ENCODE peak calls at places on chromosomes 16 and 17, in nine cellular contexts. K is MM.1S, B is hepatocyte, R is GM23338, E is HCT116, Y is GM23248, P is neural progenitor cell, D is SK-N-SH, G is PC-3. L is an unnamed sample.

GRCh38 chr16:89431158-89431584 is 59.2 kb downstream of the ANKRD11 start:
- DNase-seq in K (no peak), B (peak), R (no peak), E (no peak), Y (peak), P (no peak), D (no peak), G (no peak), L (no peak)

GRCh38 chr16:81634380-81635121 is 144.5 kb upstream of the PLCG2 start:
- DNase-seq in K (no peak), B (no peak), R (peak), E (no peak), Y (no peak), P (peak), D (no peak), G (no peak), L (no peak)

GRCh38 chr17:8585911-8586310 is 44.6 kb downstream of the MYH10 start:
- DNase-seq in K (no peak), B (no peak), R (no peak), E (no peak), Y (no peak), P (no peak), D (no peak), G (no peak), L (no peak)

GRCh38 chr17:29619251-29619650 is 3.5 kb downstream of the CORO6 start:
- DNase-seq in K (peak), B (no peak), R (peak), E (no peak), Y (peak), P (peak), D (peak), G (no peak), L (peak)

GRCh38 chr17:74987909-74988711 is 678 bp downstream of the CDR2L start:
- DNase-seq in K (no peak), B (peak), R (peak), E (no peak), Y (peak), P (peak), D (peak), G (peak), L (peak)

GRCh38 chr17:67129283-67129682 is 84.9 kb downstream of the CACNG1 start:
- DNase-seq in K (no peak), B (no peak), R (no peak), E (no peak), Y (no peak), P (no peak), D (no peak), G (peak), L (no peak)

GRCh38 chr17:9270921-9271320 is 249.6 kb downstream of the NTN1 start:
- DNase-seq in K (no peak), B (no peak), R (no peak), E (no peak), Y (no peak), P (no peak), D (no peak), G (no peak), L (no peak)

GRCh38 chr16:21645261-21645721 is 7.1 kb downstream of the IGSF6 start:
- DNase-seq in K (peak), B (no peak), R (no peak), E (no peak), Y (peak), P (no peak), D (no peak), G (no peak), L (peak)

GRCh38 chr16:20203277-20203676 is 124.0 kb downstream of the GP2 start:
- DNase-seq in K (no peak), B (no peak), R (no peak), E (no peak), Y (no peak), P (peak), D (no peak), G (no peak), L (no peak)

GRCh38 chr16:76970087-76970744 is 220.8 kb upstream of the MON1B start:
- DNase-seq in K (no peak), B (peak), R (no peak), E (no peak), Y (no peak), P (no peak), D (no peak), G (peak), L (no peak)

GRCh38 chr17:50772251-50772650 is 4.9 kb upstream of the ANKRD40CL start:
- DNase-seq in K (peak), B (no peak), R (no peak), E (no peak), Y (no peak), P (no peak), D (no peak), G (no peak), L (peak)

GRCh38 chr16:82694239-82694874 is 67.6 kb downstream of the CDH13 start:
- DNase-seq in K (no peak), B (no peak), R (no peak), E (no peak), Y (peak), P (no peak), D (no peak), G (peak), L (no peak)

GRCh38 chr16:79915264-79916160 is 315.0 kb upstream of the MAF start:
- DNase-seq in K (no peak), B (no peak), R (no peak), E (no peak), Y (no peak), P (no peak), D (no peak), G (no peak), L (no peak)

GRCh38 chr16:28098959-28099945 is 35.7 kb upstream of the GSG1L start:
- DNase-seq in K (no peak), B (no peak), R (no peak), E (no peak), Y (no peak), P (no peak), D (no peak), G (no peak), L (no peak)

GRCh38 chr16:17379121-17379571 is 91.6 kb downstream of the XYLT1 start:
- DNase-seq in K (no peak), B (peak), R (no peak), E (no peak), Y (peak), P (no peak), D (peak), G (no peak), L (no peak)

GRCh38 chr16:80948886-80949502 is 57.7 kb downstream of the CMC2 start:
- DNase-seq in K (no peak), B (peak), R (peak), E (peak), Y (peak), P (peak), D (peak), G (peak), L (peak)

GRCh38 chr17:19705771-19706770 is 10.3 kb downstream of the SLC47A2 start:
- DNase-seq in K (no peak), B (no peak), R (no peak), E (no peak), Y (no peak), P (peak), D (no peak), G (no peak), L (no peak)

GRCh38 chr16:77514500-77515225 is 79.8 kb upstream of the ADAMTS18 start:
- DNase-seq in K (no peak), B (no peak), R (no peak), E (no peak), Y (no peak), P (no peak), D (no peak), G (no peak), L (no peak)

GRCh38 chr16:15708096-15708495 is 58.1 kb downstream of the NDE1 start:
- DNase-seq in K (no peak), B (no peak), R (no peak), E (no peak), Y (no peak), P (no peak), D (no peak), G (no peak), L (no peak)

GRCh38 chr16:86529160-86529559 is 18.8 kb downstream of the FOXF1 start:
- DNase-seq in K (no peak), B (no peak), R (no peak), E (no peak), Y (peak), P (no peak), D (no peak), G (no peak), L (no peak)
- TF ChIP-seq EZH2phosphoT487 in K (no peak), B (no peak), R (no peak), E (no peak), Y (no peak), P (no peak), D (no peak), G (no peak), L (no peak)

DNA sequence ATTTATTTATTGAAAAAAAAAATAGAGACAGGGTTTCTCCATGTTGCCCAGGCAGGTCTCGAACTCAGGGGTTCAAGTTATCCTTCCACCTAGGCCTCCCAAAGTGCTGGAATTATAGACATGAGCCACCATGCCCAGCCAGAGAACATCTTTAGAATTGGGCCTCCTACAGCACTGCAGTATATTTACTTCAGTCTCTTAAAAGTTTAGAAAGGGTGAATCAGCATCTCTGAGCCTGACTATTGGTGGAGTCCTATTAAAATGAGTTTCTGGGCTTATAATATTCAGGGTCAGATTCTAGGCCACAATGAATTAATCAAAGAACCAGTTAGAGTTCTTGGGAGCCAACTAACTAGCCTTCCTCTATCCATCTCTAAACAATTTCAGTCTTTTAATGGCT is 22.8 kb downstream of the TADA2A start:
- DNase-seq in K (no peak), B (no peak), R (no peak), E (no peak), Y (peak), P (no peak), D (no peak), G (no peak), L (no peak)
- H3K27ac ChIP-seq in K (no peak), B (no peak), R (peak), E (no peak), Y (peak), P (no peak), D (peak), G (no peak), L (no peak)

GRCh38 chr16:56300901-56301351 is 109.6 kb downstream of the GNAO1 start:
- DNase-seq in K (no peak), B (no peak), R (no peak), E (no peak), Y (peak), P (peak), D (no peak), G (no peak), L (no peak)
- TF ChIP-seq EZH2phosphoT487 in K (no peak), B (no peak), R (no peak), E (no peak), Y (no peak), P (no peak), D (no peak), G (no peak), L (no peak)

GRCh38 chr16:85378145-85379040 is 234.7 kb upstream of the GSE1 start:
- DNase-seq in K (no peak), B (no peak), R (no peak), E (no peak), Y (no peak), P (no peak), D (no peak), G (no peak), L (no peak)
- H3K27ac ChIP-seq in K (no peak), B (peak), R (no peak), E (no peak), Y (no peak), P (no peak), D (no peak), G (no peak), L (no peak)

DNA sequence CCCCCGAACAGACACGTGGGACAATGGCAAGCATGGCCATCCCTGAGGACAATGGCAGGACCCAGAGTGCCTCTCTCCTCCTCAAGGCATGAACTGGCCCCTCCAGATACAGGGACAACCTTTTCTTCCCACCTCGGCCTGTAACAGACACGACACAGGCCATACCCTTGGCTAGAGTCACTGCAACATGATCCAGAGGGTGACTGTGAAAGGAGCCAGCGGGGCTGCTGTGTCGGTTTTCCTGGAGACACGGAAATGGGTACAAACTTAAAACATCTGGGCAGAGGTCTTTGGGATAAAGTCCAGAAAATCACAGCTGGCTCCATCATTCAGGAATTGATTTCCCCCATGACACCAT is 5.4 kb downstream of the CEP295NL start:
- DNase-seq in K (no peak), B (no peak), R (no peak), E (no peak), Y (peak), P (no peak), D (no peak), G (no peak), L (no peak)
- TF ChIP-seq EZH2phosphoT487 in K (no peak), B (no peak), R (no peak), E (no peak), Y (no peak), P (no peak), D (no peak), G (no peak), L (no peak)

GRCh38 chr17:31564291-31564690 is 172.8 kb downstream of the RAB11FIP4 start:
- DNase-seq in K (no peak), B (no peak), R (no peak), E (no peak), Y (no peak), P (no peak), D (no peak), G (no peak), L (no peak)

GRCh38 chr17:31562447-31562846 is 171.0 kb downstream of the RAB11FIP4 start:
- DNase-seq in K (no peak), B (no peak), R (no peak), E (no peak), Y (no peak), P (peak), D (no peak), G (no peak), L (no peak)

GRCh38 chr17:31560836-31561235 is 169.4 kb downstream of the RAB11FIP4 start:
- DNase-seq in K (no peak), B (peak), R (peak), E (no peak), Y (peak), P (no peak), D (no peak), G (peak), L (no peak)

GRCh38 chr17:31559647-31560501 is 168.4 kb downstream of the RAB11FIP4 start:
- DNase-seq in K (no peak), B (peak), R (peak), E (no peak), Y (peak), P (peak), D (no peak), G (no peak), L (no peak)

DNA sequence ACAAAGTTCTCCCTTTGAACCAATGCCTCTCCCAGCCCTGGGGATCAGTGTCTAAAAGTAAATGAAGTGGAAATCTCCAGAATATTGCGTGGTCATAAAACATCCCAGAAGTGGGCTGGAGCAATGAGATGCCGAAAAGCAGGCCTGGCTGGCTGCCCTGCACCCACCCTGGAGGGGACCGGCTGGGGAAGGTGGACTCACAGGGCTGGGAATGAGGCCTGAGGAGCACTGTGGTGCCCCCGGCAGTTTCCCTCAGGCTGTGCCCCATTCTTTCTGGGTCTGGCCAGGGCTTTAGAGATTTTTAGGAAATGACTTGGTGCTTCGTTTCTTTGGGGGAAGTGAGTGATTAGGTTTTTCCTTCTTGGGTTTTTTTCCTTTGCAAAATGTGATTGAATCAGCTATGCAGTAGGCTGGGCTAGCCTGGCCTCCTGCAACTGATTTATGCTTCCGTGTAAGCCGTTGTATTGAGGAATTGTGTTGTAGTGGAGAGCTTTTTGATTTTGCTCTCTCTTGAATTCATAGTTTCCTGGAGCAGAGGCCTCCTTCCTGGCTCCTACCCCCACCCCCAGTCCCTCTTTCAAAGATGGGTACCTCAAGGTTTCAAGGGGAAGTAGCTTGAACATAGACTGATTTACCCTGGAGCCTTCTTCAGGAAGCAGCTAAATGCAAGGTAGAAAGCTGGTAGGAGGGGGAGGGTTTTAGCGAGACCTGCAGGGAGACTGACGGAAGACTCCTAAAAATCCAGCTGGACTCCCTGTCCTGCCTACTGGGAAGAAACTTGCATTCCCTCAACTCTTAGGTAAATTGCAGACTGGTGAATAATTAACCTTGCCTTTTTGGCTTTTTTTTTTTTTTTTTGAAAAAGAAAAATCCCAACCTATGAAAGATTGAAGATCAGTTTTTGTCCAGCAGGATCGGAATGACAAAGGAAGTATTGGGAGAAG is 170.3 kb downstream of the RAB11FIP4 start:
- DNase-seq in K (no peak), B (peak), R (no peak), E (no peak), Y (peak), P (no peak), D (no peak), G (peak), L (peak)
- H3K27ac ChIP-seq in K (no peak), B (peak), R (no peak), E (no peak), Y (peak), P (no peak), D (peak), G (peak), L (no peak)

GRCh38 chr17:32288600-32288999 is 23.0 kb downstream of the RHBDL3 start:
- DNase-seq in K (no peak), B (no peak), R (no peak), E (no peak), Y (no peak), P (no peak), D (no peak), G (no peak), L (no peak)
- TF ChIP-seq EZH2phosphoT487 in K (no peak), B (no peak), R (no peak), E (no peak), Y (no peak), P (no peak), D (no peak), G (no peak), L (no peak)

GRCh38 chr17:77471984-77472836 is 331.4 kb downstream of the SEC14L1 start:
- DNase-seq in K (peak), B (peak), R (peak), E (no peak), Y (peak), P (peak), D (peak), G (no peak), L (peak)

GRCh38 chr17:77474292-77474988 is 333.7 kb downstream of the SEC14L1 start:
- DNase-seq in K (peak), B (no peak), R (no peak), E (no peak), Y (peak), P (no peak), D (no peak), G (no peak), L (no peak)

GRCh38 chr17:77472837-77473214 is 332.1 kb downstream of the SEC14L1 start:
- DNase-seq in K (peak), B (no peak), R (no peak), E (no peak), Y (no peak), P (no peak), D (no peak), G (no peak), L (no peak)

GRCh38 chr17:77475012-77475976 is 334.5 kb downstream of the SEC14L1 start:
- DNase-seq in K (peak), B (peak), R (no peak), E (no peak), Y (peak), P (no peak), D (no peak), G (no peak), L (peak)

DNA sequence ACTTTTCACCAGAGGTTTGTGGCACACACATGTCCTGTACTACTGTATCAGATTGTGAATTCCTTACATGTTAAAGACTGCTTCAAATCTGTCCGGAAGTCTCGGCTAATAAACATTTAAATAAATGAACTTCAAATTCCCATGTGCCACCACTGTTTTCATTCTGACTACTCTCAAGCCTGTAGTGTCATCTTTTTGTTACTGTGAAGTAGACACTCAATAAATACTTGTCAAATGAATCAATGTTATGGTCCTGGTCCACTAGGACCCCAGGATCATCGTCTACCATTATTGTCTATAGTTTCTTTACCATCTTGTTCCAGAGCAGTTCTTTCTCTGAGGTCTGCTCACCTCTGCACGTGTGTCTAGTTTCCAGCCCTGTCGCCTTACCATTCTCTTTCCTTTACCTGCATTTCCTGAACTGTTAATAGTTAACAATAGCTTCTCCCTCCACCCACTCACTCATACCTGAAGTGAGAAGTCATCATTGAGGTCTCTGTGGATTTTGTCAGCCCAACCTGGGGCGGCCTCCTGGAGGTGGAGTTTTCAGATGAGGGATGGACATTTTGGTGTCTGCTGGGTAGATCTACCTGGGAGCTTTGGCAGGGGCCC is 333.0 kb downstream of the SEC14L1 start:
- DNase-seq in K (peak), B (peak), R (no peak), E (peak), Y (peak), P (no peak), D (no peak), G (peak), L (no peak)
- H3K27ac ChIP-seq in K (no peak), B (peak), R (peak), E (peak), Y (peak), P (peak), D (no peak), G (no peak), L (peak)

GRCh38 chr16:8831450-8832382 is 34.1 kb downstream of the PMM2 start:
- DNase-seq in K (no peak), B (no peak), R (peak), E (no peak), Y (no peak), P (peak), D (no peak), G (no peak), L (no peak)

GRCh38 chr16:8832383-8833100 is 34.9 kb downstream of the PMM2 start:
- DNase-seq in K (no peak), B (no peak), R (peak), E (no peak), Y (no peak), P (peak), D (no peak), G (no peak), L (no peak)

GRCh38 chr16:8826278-8826879 is 28.7 kb downstream of the PMM2 start:
- DNase-seq in K (no peak), B (no peak), R (no peak), E (no peak), Y (no peak), P (no peak), D (peak), G (no peak), L (no peak)

GRCh38 chr16:8828541-8829165 is 31.0 kb downstream of the PMM2 start:
- DNase-seq in K (no peak), B (no peak), R (no peak), E (no peak), Y (peak), P (no peak), D (no peak), G (no peak), L (no peak)
- TF ChIP-seq EZH2phosphoT487 in K (no peak), B (no peak), R (no peak), E (no peak), Y (no peak), P (no peak), D (no peak), G (no peak), L (no peak)

L was measured in OCI-LY7.